ENCODE peak calls at places on chromosomes 12 and 14, in nine cellular contexts. Y, R, C, E, S, B, I, T and Z are unnamed samples.

GRCh38 chr12:118103231-118103600 is 595 bp downstream of the VSIG10 start:
- DNase-seq in Y (peak; percentile 41), R (peak; percentile 56), C (peak; percentile 32), E (peak; percentile 29), S (peak; percentile 64), B (no peak), I (peak; percentile 26), T (no peak), Z (peak; percentile 35)

GRCh38 chr12:110966081-110966760 is 45.8 kb upstream of the MYL2 start:
- DNase-seq in Y (no peak), R (no peak), C (no peak), E (no peak), S (no peak), B (no peak), I (no peak), T (peak; percentile 42), Z (no peak)

GRCh38 chr14:101878222-101879211 is 85.9 kb upstream of the DYNC1H1 start:
- DNase-seq in Y (no peak), R (no peak), C (no peak), E (no peak), S (no peak), B (no peak), I (peak; percentile 69), T (no peak), Z (no peak)

GRCh38 chr14:69921052-69921451 is 41.8 kb downstream of the SMOC1 start:
- DNase-seq in Y (no peak), R (no peak), C (no peak), E (no peak), S (no peak), B (no peak), I (no peak), T (no peak), Z (no peak)

GRCh38 chr14:62079035-62079434 is 316.8 kb downstream of the SNAPC1 start:
- DNase-seq in Y (no peak), R (no peak), C (peak; percentile 69), E (no peak), S (peak; percentile 97), B (no peak), I (no peak), T (no peak), Z (no peak)

GRCh38 chr14:60974070-60974469 is 6.8 kb downstream of the TRMT5 start:
- DNase-seq in Y (no peak), R (no peak), C (no peak), E (no peak), S (no peak), B (no peak), I (no peak), T (no peak), Z (no peak)

GRCh38 chr14:38592764-38593442 is 337.0 kb upstream of the CLEC14A start:
- DNase-seq in Y (no peak), R (no peak), C (no peak), E (no peak), S (no peak), B (no peak), I (no peak), T (no peak), Z (no peak)

GRCh38 chr12:66944365-66944764 is 265.5 kb upstream of the GRIP1 start:
- DNase-seq in Y (no peak), R (no peak), C (no peak), E (no peak), S (no peak), B (no peak), I (no peak), T (peak; percentile 74), Z (no peak)

GRCh38 chr14:56318393-56319115 is 200.3 kb downstream of the PELI2 start:
- DNase-seq in Y (no peak), R (no peak), C (no peak), E (no peak), S (no peak), B (no peak), I (no peak), T (no peak), Z (no peak)

GRCh38 chr14:99891266-99891665 is 98.1 kb downstream of the EML1 start:
- DNase-seq in Y (no peak), R (no peak), C (no peak), E (no peak), S (no peak), B (no peak), I (no peak), T (no peak), Z (no peak)

DNA sequence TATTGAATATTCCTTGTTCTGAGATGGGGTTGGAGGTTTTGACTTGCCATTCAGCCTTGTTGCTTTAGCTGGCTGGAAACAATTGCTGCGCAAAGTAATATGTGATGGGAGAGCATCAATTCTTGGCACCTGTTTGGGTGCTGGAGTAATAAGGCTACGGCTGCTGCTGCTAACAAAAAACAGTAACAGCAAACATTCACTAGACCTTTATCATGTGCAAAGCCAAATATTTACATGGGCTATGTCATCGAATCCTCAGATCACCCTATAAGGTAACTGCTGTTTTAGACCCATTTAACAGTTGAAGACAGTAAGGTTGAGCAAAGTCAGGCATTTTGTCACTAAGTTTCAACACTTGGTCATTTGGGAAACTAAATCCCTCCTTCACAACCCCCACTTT is 241.1 kb upstream of the TBX3 start:
- DNase-seq in Y (no peak), R (no peak), C (no peak), E (no peak), S (no peak), B (no peak), I (no peak), T (no peak), Z (no peak)
- H3K4me1 ChIP-seq in Y (peaks cover 14% of the 10 kb centered on the region), R (no peaks in the 10 kb centered on the region), C (no peaks in the 10 kb centered on the region), E (peaks cover 9% of the 10 kb centered on the region), S (no peaks in the 10 kb centered on the region), B (no peaks in the 10 kb centered on the region), I (no peaks in the 10 kb centered on the region), T (no peaks in the 10 kb centered on the region), Z (no peaks in the 10 kb centered on the region)

DNA sequence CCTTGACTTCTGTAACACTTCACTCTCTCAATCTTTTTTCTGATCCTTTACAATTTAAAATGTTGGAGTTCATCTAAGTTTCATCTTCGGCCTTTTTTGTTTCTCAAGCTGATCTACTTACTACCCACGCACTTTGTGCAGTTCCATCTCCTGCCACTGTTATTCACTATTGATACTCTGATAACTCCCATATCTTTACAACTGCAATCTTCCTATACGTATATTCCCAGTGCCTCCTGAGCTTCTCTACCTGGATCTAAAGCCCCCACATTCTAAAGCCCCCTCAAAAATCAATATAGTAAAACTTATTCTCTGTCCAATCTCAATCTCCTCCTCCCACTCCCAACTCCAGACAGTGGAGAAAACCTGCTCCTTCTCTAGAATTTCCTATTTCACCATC is 5.9 kb downstream of the ATG2B start:
- DNase-seq in Y (no peak), R (no peak), C (no peak), E (no peak), S (no peak), B (no peak), I (no peak), T (no peak), Z (no peak)
- H3K4me1 ChIP-seq in Y (peaks cover 12% of the 10 kb centered on the region), R (peaks cover 22% of the 10 kb centered on the region), C (peaks cover 10% of the 10 kb centered on the region), E (peaks cover 12% of the 10 kb centered on the region), S (peaks cover 25% of the 10 kb centered on the region), B (peaks cover 9% of the 10 kb centered on the region), I (peaks cover 8% of the 10 kb centered on the region), T (peaks cover 6% of the 10 kb centered on the region), Z (peaks cover 31% of the 10 kb centered on the region)

GRCh38 chr12:46230985-46231384 is 37.9 kb downstream of the SLC38A1 start:
- DNase-seq in Y (peak; percentile 41), R (no peak), C (no peak), E (no peak), S (no peak), B (no peak), I (no peak), T (no peak), Z (no peak)
- H3K4me1 ChIP-seq in Y (no peaks in the 10 kb centered on the region), R (no peaks in the 10 kb centered on the region), C (peaks cover 8% of the 10 kb centered on the region), E (peaks cover 17% of the 10 kb centered on the region), S (no peaks in the 10 kb centered on the region), B (no peaks in the 10 kb centered on the region), I (peaks cover 5% of the 10 kb centered on the region), T (no peaks in the 10 kb centered on the region), Z (peaks cover 16% of the 10 kb centered on the region)

DNA sequence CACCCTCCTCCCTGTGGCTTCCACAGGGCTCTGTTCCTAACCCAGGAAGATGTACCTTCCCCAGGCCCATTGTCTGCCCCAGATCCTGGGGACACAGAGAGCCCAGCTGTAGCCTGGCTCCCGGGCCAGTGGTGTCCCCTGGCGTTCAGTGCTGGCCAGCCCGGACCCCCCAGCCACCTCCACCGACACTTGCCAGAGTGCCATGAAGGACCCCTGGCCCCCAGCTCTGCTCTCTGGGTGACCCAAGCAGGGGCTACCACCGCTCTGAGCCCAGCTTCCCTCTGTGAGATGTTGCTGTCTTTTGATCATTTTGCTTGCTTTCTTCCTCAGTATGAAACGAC is 6.2 kb downstream of the INF2 start:
- DNase-seq in Y (no peak), R (no peak), C (no peak), E (no peak), S (no peak), B (no peak), I (no peak), T (no peak), Z (no peak)
- H3K4me1 ChIP-seq in Y (peaks cover 35% of the 10 kb centered on the region), R (peaks cover 34% of the 10 kb centered on the region), C (peaks cover 35% of the 10 kb centered on the region), E (peaks cover 100% of the 10 kb centered on the region), S (peaks cover under 1% of the 10 kb centered on the region), B (peaks cover 83% of the 10 kb centered on the region), I (no peaks in the 10 kb centered on the region), T (peaks cover 14% of the 10 kb centered on the region), Z (peaks cover 41% of the 10 kb centered on the region)

DNA sequence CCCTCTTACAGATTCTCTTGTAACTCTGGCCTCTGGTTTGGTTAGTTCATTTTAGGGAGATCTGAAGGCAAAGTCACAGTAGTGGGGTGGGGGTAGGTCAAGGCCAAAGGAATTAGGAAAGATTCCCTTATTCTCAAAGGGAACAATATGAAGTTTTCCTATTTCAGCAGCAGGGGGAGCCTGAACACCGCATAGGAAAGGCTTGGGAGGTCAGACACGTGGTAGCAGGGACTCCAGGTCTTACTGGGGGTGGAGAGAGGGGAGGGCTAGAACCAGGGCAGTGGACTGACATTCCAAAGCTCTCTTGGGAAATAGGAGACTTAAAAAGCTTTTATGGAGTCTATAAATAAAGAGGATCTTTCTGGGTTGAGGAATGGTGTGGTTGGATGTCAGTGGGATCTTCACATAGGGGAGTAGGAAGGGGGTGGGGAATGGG is 1.3 kb downstream of the ZC3H10 start:
- DNase-seq in Y (peak; percentile 89), R (peak; percentile 87), C (peak; percentile 92), E (peak; percentile 77), S (peak; percentile 87), B (no peak), I (peak; percentile 77), T (peak; percentile 94), Z (peak; percentile 77)
- H3K4me1 ChIP-seq in Y (peaks cover 33% of the 10 kb centered on the region), R (peaks cover 44% of the 10 kb centered on the region), C (peaks cover 13% of the 10 kb centered on the region), E (peaks cover 52% of the 10 kb centered on the region), S (peaks cover 25% of the 10 kb centered on the region), B (peaks cover 27% of the 10 kb centered on the region), I (peaks cover 13% of the 10 kb centered on the region), T (peaks cover 5% of the 10 kb centered on the region), Z (peaks cover 15% of the 10 kb centered on the region)

DNA sequence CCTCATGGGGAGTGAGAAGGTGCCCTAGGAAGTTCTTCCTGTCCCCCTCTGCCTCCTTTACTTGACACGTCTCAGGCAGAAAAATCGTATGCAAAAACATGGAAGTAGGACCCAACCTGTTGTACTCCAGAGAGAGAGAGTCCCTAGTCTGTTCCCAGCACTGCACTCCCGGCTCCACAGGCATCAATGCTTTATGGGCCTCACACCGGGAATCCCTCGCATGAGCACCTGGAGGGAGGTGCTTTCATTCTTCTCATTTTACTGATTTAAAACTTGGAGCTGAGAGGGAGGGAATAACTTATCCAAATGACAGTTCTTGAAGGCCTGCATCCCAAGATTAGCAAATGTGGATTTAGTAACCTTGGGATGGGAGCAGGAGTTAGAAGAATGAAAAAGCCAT is 1101.4 kb downstream of the BCL11B start:
- DNase-seq in Y (no peak), R (no peak), C (no peak), E (no peak), S (no peak), B (no peak), I (no peak), T (no peak), Z (no peak)
- H3K4me1 ChIP-seq in Y (no peaks in the 10 kb centered on the region), R (no peaks in the 10 kb centered on the region), C (no peaks in the 10 kb centered on the region), E (no peaks in the 10 kb centered on the region), S (no peaks in the 10 kb centered on the region), B (no peaks in the 10 kb centered on the region), I (no peaks in the 10 kb centered on the region), T (peaks cover 4% of the 10 kb centered on the region), Z (no peaks in the 10 kb centered on the region)